ENCODE peak calls at places on chromosomes 2 and 18, in six cellular contexts. One of them, this sample, is unnamed.
A peak's percentile ranks its signal among the peaks of the same experiment; 100 is the strongest.

GRCh38 chr2:74498500-74499268 is 719 bp downstream of the LBX2 start:
- DNase-seq in fibroblast of lung: no peak
- DNase-seq in CD4-positive, CD25-positive, alpha-beta regulatory T cell: peak; percentile 46
- DNase-seq in lung: no peak
- DNase-seq in tibial nerve: no peak
- DNase-seq in A549: no peak
- DNase-seq in this sample: no peak

GRCh38 chr18:62370386-62370785 is 45.3 kb downstream of the TNFRSF11A start:
- DNase-seq in tibial nerve: no peak
- DNase-seq in fibroblast of lung: no peak
- DNase-seq in CD4-positive, CD25-positive, alpha-beta regulatory T cell: peak; percentile 58
- DNase-seq in lung: no peak
- DNase-seq in A549: no peak
- DNase-seq in this sample: no peak

GRCh38 chr2:64653174-64654062 is at the start of gene SERTAD2:
- DNase-seq in A549: peak; percentile 82
- DNase-seq in tibial nerve: peak; percentile 76
- DNase-seq in fibroblast of lung: peak; percentile 86
- DNase-seq in lung: peak; percentile 86
- DNase-seq in CD4-positive, CD25-positive, alpha-beta regulatory T cell: peak; percentile 91
- DNase-seq in this sample: peak; percentile 73

GRCh38 chr18:8943900-8944870 is 158.3 kb upstream of the NDUFV2 start:
- DNase-seq in fibroblast of lung: peak; percentile 88
- DNase-seq in lung: no peak
- DNase-seq in tibial nerve: no peak
- DNase-seq in A549: no peak
- DNase-seq in CD4-positive, CD25-positive, alpha-beta regulatory T cell: no peak
- DNase-seq in this sample: no peak

GRCh38 chr2:133255363-133255762 is 312.9 kb downstream of the NCKAP5 start:
- DNase-seq in A549: no peak
- DNase-seq in tibial nerve: no peak
- DNase-seq in fibroblast of lung: no peak
- DNase-seq in CD4-positive, CD25-positive, alpha-beta regulatory T cell: no peak
- DNase-seq in lung: no peak
- DNase-seq in this sample: no peak

GRCh38 chr18:27213123-27213717 is 28.1 kb upstream of the CHST9 start:
- DNase-seq in fibroblast of lung: no peak
- DNase-seq in tibial nerve: no peak
- DNase-seq in lung: no peak
- DNase-seq in A549: no peak
- DNase-seq in CD4-positive, CD25-positive, alpha-beta regulatory T cell: no peak
- DNase-seq in this sample: peak; percentile 86

GRCh38 chr18:54388203-54389142 is 30.8 kb downstream of the C18orf54 start:
- DNase-seq in A549: peak; percentile 19
- DNase-seq in lung: no peak
- DNase-seq in fibroblast of lung: peak; percentile 88
- DNase-seq in CD4-positive, CD25-positive, alpha-beta regulatory T cell: peak; percentile 58
- DNase-seq in tibial nerve: no peak
- DNase-seq in this sample: peak; percentile 77

GRCh38 chr2:128626758-128627515 is 308.3 kb upstream of the HS6ST1 start:
- DNase-seq in tibial nerve: no peak
- DNase-seq in CD4-positive, CD25-positive, alpha-beta regulatory T cell: no peak
- DNase-seq in lung: no peak
- DNase-seq in A549: no peak
- DNase-seq in fibroblast of lung: peak; percentile 24
- DNase-seq in this sample: no peak

GRCh38 chr18:9130806-9131205 is 5.8 kb upstream of the ANKRD12 start:
- DNase-seq in A549: no peak
- DNase-seq in CD4-positive, CD25-positive, alpha-beta regulatory T cell: no peak
- DNase-seq in tibial nerve: no peak
- DNase-seq in fibroblast of lung: no peak
- DNase-seq in lung: no peak
- DNase-seq in this sample: no peak

GRCh38 chr2:102172749-102173148 is 14.1 kb upstream of the IL1RL2 start:
- DNase-seq in A549: no peak
- DNase-seq in tibial nerve: no peak
- DNase-seq in CD4-positive, CD25-positive, alpha-beta regulatory T cell: peak; percentile 47
- DNase-seq in fibroblast of lung: no peak
- DNase-seq in lung: no peak
- DNase-seq in this sample: no peak

GRCh38 chr18:63980896-63981454 is 11.1 kb downstream of the SERPINB8 start:
- DNase-seq in lung: no peak
- DNase-seq in A549: no peak
- DNase-seq in CD4-positive, CD25-positive, alpha-beta regulatory T cell: no peak
- DNase-seq in fibroblast of lung: no peak
- DNase-seq in tibial nerve: no peak
- DNase-seq in this sample: no peak

GRCh38 chr2:161796192-161796591 is 172.0 kb downstream of the SLC4A10 start:
- DNase-seq in CD4-positive, CD25-positive, alpha-beta regulatory T cell: no peak
- DNase-seq in tibial nerve: peak; percentile 14
- DNase-seq in A549: no peak
- DNase-seq in lung: peak; percentile 35
- DNase-seq in fibroblast of lung: peak; percentile 7
- DNase-seq in this sample: peak; percentile 3

GRCh38 chr2:229601396-229601795 is 113.0 kb downstream of the DNER start:
- DNase-seq in fibroblast of lung: peak; percentile 22
- DNase-seq in tibial nerve: no peak
- DNase-seq in A549: no peak
- DNase-seq in lung: no peak
- DNase-seq in CD4-positive, CD25-positive, alpha-beta regulatory T cell: no peak
- DNase-seq in this sample: no peak

DNA sequence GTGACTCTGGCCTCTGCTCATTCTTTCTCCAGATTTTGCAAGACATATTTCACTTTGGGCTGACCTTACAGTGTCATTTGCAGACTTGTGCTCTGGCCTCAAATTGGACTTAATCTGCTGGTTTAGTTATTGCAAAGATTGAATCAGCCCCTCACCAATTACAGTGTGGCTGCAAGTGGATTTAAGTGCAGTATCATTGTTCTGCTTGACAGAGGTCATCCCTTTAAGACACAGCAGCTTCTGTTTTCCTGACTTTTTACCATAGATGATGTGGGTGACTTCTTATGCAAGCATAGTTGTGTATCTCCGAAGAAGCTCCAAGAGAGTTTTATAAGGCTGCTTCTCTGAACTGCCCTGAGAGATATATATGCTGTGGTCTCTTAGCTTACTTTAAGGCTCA is 3.4 kb downstream of the TRIB2 start:
- DNase-seq in A549: no peak
- DNase-seq in fibroblast of lung: peak; percentile 40
- DNase-seq in tibial nerve: no peak
- DNase-seq in CD4-positive, CD25-positive, alpha-beta regulatory T cell: no peak
- DNase-seq in lung: no peak
- DNase-seq in this sample: peak; percentile 49
- H3K4me1 ChIP-seq in A549: peaks cover 15% of the 10 kb centered on the region
- H3K4me1 ChIP-seq in fibroblast of lung: peaks cover 16% of the 10 kb centered on the region
- H3K4me1 ChIP-seq in tibial nerve: peaks cover 12% of the 10 kb centered on the region
- H3K4me1 ChIP-seq in CD4-positive, CD25-positive, alpha-beta regulatory T cell: peaks cover 54% of the 10 kb centered on the region
- H3K4me1 ChIP-seq in lung: peaks cover 6% of the 10 kb centered on the region
- H3K4me1 ChIP-seq in this sample: peaks cover 29% of the 10 kb centered on the region

GRCh38 chr2:9230881-9231280 is 24.3 kb downstream of the ASAP2 start:
- DNase-seq in A549: no peak
- DNase-seq in CD4-positive, CD25-positive, alpha-beta regulatory T cell: no peak
- DNase-seq in lung: no peak
- DNase-seq in fibroblast of lung: no peak
- DNase-seq in tibial nerve: no peak
- DNase-seq in this sample: no peak
- H3K4me1 ChIP-seq in A549: peaks cover 69% of the 10 kb centered on the region
- H3K4me1 ChIP-seq in CD4-positive, CD25-positive, alpha-beta regulatory T cell: no peaks in the 10 kb centered on the region
- H3K4me1 ChIP-seq in lung: peaks cover 57% of the 10 kb centered on the region
- H3K4me1 ChIP-seq in fibroblast of lung: peaks cover 44% of the 10 kb centered on the region
- H3K4me1 ChIP-seq in tibial nerve: peaks cover 46% of the 10 kb centered on the region
- H3K4me1 ChIP-seq in this sample: peaks cover 32% of the 10 kb centered on the region

GRCh38 chr2:233359823-233360222 is 5.5 kb downstream of the DGKD start:
- DNase-seq in tibial nerve: no peak
- DNase-seq in fibroblast of lung: no peak
- DNase-seq in CD4-positive, CD25-positive, alpha-beta regulatory T cell: no peak
- DNase-seq in lung: no peak
- DNase-seq in A549: no peak
- DNase-seq in this sample: no peak

GRCh38 chr2:233361298-233361697 is 7.0 kb downstream of the DGKD start:
- DNase-seq in tibial nerve: no peak
- DNase-seq in lung: no peak
- DNase-seq in CD4-positive, CD25-positive, alpha-beta regulatory T cell: no peak
- DNase-seq in fibroblast of lung: no peak
- DNase-seq in A549: no peak
- DNase-seq in this sample: no peak

GRCh38 chr2:233358864-233359386 is 4.6 kb downstream of the DGKD start:
- DNase-seq in CD4-positive, CD25-positive, alpha-beta regulatory T cell: no peak
- DNase-seq in tibial nerve: no peak
- DNase-seq in A549: no peak
- DNase-seq in fibroblast of lung: no peak
- DNase-seq in lung: no peak
- DNase-seq in this sample: no peak

GRCh38 chr2:233362742-233363141 is 8.4 kb downstream of the DGKD start:
- DNase-seq in fibroblast of lung: no peak
- DNase-seq in lung: no peak
- DNase-seq in CD4-positive, CD25-positive, alpha-beta regulatory T cell: no peak
- DNase-seq in A549: no peak
- DNase-seq in tibial nerve: no peak
- DNase-seq in this sample: no peak

GRCh38 chr2:233360771-233361176 is 6.5 kb downstream of the DGKD start:
- DNase-seq in tibial nerve: no peak
- DNase-seq in A549: no peak
- DNase-seq in lung: no peak
- DNase-seq in fibroblast of lung: no peak
- DNase-seq in CD4-positive, CD25-positive, alpha-beta regulatory T cell: no peak
- DNase-seq in this sample: no peak
- H3K4me1 ChIP-seq in tibial nerve: peaks cover 21% of the 10 kb centered on the region
- H3K4me1 ChIP-seq in A549: peaks cover 57% of the 10 kb centered on the region
- H3K4me1 ChIP-seq in lung: peaks cover 5% of the 10 kb centered on the region
- H3K4me1 ChIP-seq in fibroblast of lung: no peaks in the 10 kb centered on the region
- H3K4me1 ChIP-seq in CD4-positive, CD25-positive, alpha-beta regulatory T cell: peaks cover 23% of the 10 kb centered on the region
- H3K4me1 ChIP-seq in this sample: peaks cover 12% of the 10 kb centered on the region

DNA sequence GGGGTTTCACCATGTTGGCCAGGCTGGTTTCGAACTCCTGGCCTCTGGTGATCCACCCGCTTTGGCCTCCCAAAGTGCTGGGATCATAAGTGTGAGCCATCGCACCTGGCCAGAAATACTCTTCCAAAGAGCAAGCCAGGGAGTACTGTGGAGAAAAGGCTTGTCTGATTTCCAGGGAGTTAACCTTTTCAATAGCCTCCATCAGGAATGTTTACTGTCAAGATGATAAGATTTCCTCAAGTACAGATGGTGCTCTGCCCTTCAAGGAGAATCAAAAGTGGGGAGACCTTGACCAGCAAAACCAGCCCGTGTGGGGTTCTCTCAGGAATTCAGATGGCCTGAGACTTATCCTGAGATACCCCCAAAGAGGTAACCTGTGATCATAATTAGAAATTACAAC is 237.2 kb downstream of the PRKCE start:
- DNase-seq in tibial nerve: no peak
- DNase-seq in fibroblast of lung: no peak
- DNase-seq in CD4-positive, CD25-positive, alpha-beta regulatory T cell: no peak
- DNase-seq in lung: no peak
- DNase-seq in A549: no peak
- DNase-seq in this sample: no peak
- H3K4me1 ChIP-seq in tibial nerve: peaks cover 57% of the 10 kb centered on the region
- H3K4me1 ChIP-seq in fibroblast of lung: peaks cover 14% of the 10 kb centered on the region
- H3K4me1 ChIP-seq in CD4-positive, CD25-positive, alpha-beta regulatory T cell: no peaks in the 10 kb centered on the region
- H3K4me1 ChIP-seq in lung: peaks cover 41% of the 10 kb centered on the region
- H3K4me1 ChIP-seq in A549: no peaks in the 10 kb centered on the region
- H3K4me1 ChIP-seq in this sample: peaks cover 34% of the 10 kb centered on the region

DNA sequence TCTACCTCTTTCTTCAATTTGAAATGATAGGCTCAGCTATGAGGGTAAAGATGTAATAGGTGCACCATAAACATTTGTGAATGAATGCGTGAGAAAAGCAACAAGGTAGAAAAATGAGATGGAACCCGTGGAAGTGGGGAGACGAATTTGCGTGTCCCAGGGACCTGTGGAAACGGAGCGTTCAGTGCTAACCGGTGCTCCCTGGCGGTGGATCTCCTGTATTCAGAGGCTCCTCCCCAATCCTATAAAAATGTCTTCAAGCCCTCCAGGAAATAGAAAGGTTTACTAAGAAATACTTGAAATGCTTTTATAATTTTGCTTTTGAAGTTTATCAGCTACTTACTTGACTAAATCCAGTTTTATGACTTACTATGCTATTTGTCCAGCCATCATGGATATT is 62.8 kb upstream of the RBM44 start:
- DNase-seq in A549: no peak
- DNase-seq in lung: no peak
- DNase-seq in fibroblast of lung: no peak
- DNase-seq in CD4-positive, CD25-positive, alpha-beta regulatory T cell: no peak
- DNase-seq in tibial nerve: no peak
- DNase-seq in this sample: no peak
- H3K4me1 ChIP-seq in A549: peaks cover 47% of the 10 kb centered on the region
- H3K4me1 ChIP-seq in lung: peaks cover 39% of the 10 kb centered on the region
- H3K4me1 ChIP-seq in fibroblast of lung: peaks cover 16% of the 10 kb centered on the region
- H3K4me1 ChIP-seq in CD4-positive, CD25-positive, alpha-beta regulatory T cell: peaks cover 28% of the 10 kb centered on the region
- H3K4me1 ChIP-seq in tibial nerve: peaks cover 15% of the 10 kb centered on the region
- H3K4me1 ChIP-seq in this sample: peaks cover 5% of the 10 kb centered on the region

GRCh38 chr2:26609839-26610277 is 31.3 kb downstream of the CIB4 start:
- DNase-seq in fibroblast of lung: no peak
- DNase-seq in CD4-positive, CD25-positive, alpha-beta regulatory T cell: peak; percentile 25
- DNase-seq in A549: no peak
- DNase-seq in tibial nerve: no peak
- DNase-seq in lung: no peak
- DNase-seq in this sample: no peak
- H3K4me1 ChIP-seq in fibroblast of lung: no peaks in the 10 kb centered on the region
- H3K4me1 ChIP-seq in CD4-positive, CD25-positive, alpha-beta regulatory T cell: no peaks in the 10 kb centered on the region
- H3K4me1 ChIP-seq in A549: peaks cover 27% of the 10 kb centered on the region
- H3K4me1 ChIP-seq in tibial nerve: peaks cover 4% of the 10 kb centered on the region
- H3K4me1 ChIP-seq in lung: peaks cover 19% of the 10 kb centered on the region
- H3K4me1 ChIP-seq in this sample: peaks cover 7% of the 10 kb centered on the region

DNA sequence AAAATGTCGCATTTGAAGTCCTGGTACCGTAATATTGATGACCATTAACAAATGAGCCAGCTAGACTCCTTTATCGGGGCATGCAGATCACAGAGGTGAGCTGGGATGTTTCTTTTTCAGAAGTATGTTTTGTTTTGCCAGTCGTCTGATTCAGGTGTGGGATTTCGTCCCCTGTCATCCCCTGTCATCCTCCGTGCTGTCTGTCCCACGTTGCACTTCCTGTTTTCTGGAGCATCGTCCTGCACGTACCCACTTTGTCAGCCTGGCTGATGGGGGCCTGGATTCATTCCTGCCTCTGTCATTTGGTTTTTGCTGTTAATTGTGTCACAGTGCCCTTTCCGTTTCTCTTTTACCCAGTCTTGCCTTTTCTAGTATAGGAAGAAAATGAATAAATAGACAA is 72.8 kb downstream of the ASAP2 start:
- DNase-seq in CD4-positive, CD25-positive, alpha-beta regulatory T cell: no peak
- DNase-seq in tibial nerve: no peak
- DNase-seq in A549: no peak
- DNase-seq in fibroblast of lung: no peak
- DNase-seq in lung: no peak
- DNase-seq in this sample: no peak
- H3K4me1 ChIP-seq in CD4-positive, CD25-positive, alpha-beta regulatory T cell: no peaks in the 10 kb centered on the region
- H3K4me1 ChIP-seq in tibial nerve: peaks cover 6% of the 10 kb centered on the region
- H3K4me1 ChIP-seq in A549: peaks cover 14% of the 10 kb centered on the region
- H3K4me1 ChIP-seq in fibroblast of lung: peaks cover 2% of the 10 kb centered on the region
- H3K4me1 ChIP-seq in lung: peaks cover 10% of the 10 kb centered on the region
- H3K4me1 ChIP-seq in this sample: peaks cover 31% of the 10 kb centered on the region